ENCODE peak calls at places on chromosome 13, in five cellular contexts. Q, G, S, N and P are unnamed samples.

GRCh38 chr13:41188584-41188983 is 5.8 kb downstream of the KBTBD7 start:
- DNase-seq in N (no peak), S (no peak), Q (no peak), G (no peak), P (no peak)

GRCh38 chr13:27962128-27962841 is 6.8 kb downstream of the CDX2 start:
- DNase-seq in S (no peak), Q (no peak), N (no peak), G (no peak), P (no peak)

GRCh38 chr13:52104624-52105023 is 24.2 kb downstream of the NEK5 start:
- DNase-seq in Q (no peak), G (no peak), S (no peak), N (no peak), P (no peak)

GRCh38 chr13:49641810-49642291 is 13.5 kb downstream of the ARL11 start:
- DNase-seq in S (no peak), N (peak), G (no peak), Q (no peak), P (no peak)

GRCh38 chr13:96772426-96772825 is 221.8 kb downstream of the OXGR1 start:
- DNase-seq in S (no peak), G (no peak), Q (no peak), N (no peak), P (no peak)

GRCh38 chr13:73158851-73159250 is 100.0 kb downstream of the KLF5 start:
- DNase-seq in Q (no peak), N (no peak), S (no peak), G (no peak), P (no peak)

GRCh38 chr13:95641291-95641811 is 3.2 kb downstream of the DZIP1 start:
- DNase-seq in G (no peak), N (peak), Q (peak), S (no peak), P (peak)

GRCh38 chr13:49319555-49320350 is 72.0 kb downstream of the CDADC1 start:
- DNase-seq in Q (no peak), G (no peak), N (no peak), S (no peak), P (no peak)

GRCh38 chr13:47188802-47189201 is 291.9 kb upstream of the HTR2A start:
- DNase-seq in N (no peak), Q (no peak), G (no peak), S (no peak), P (no peak)

GRCh38 chr13:101452519-101453485 is at the start of gene ITGBL1:
- DNase-seq in S (no peak), N (peak), Q (no peak), G (no peak), P (no peak)

GRCh38 chr13:50514249-50514648 is 329.2 kb downstream of the DLEU7 start:
- DNase-seq in S (no peak), N (no peak), Q (no peak), G (no peak), P (no peak)

GRCh38 chr13:91714726-91715334 is 316.4 kb downstream of the GPC5 start:
- DNase-seq in Q (no peak), N (no peak), S (no peak), G (peak), P (no peak)

GRCh38 chr13:67726979-67727378 is 496.8 kb upstream of the PCDH9 start:
- DNase-seq in N (no peak), G (peak), Q (no peak), S (no peak), P (no peak)

GRCh38 chr13:25922373-25922772 is 129.4 kb downstream of the SHISA2 start:
- DNase-seq in G (no peak), S (no peak), Q (no peak), N (no peak), P (no peak)

GRCh38 chr13:92122454-92122853 is 724.0 kb downstream of the GPC5 start:
- DNase-seq in G (peak), Q (no peak), N (no peak), S (no peak), P (no peak)

GRCh38 chr13:78241278-78241919 is 322.8 kb upstream of the EDNRB start:
- DNase-seq in N (no peak), S (no peak), Q (no peak), G (peak), P (no peak)

GRCh38 chr13:93304868-93305613 is 78.4 kb downstream of the GPC6 start:
- DNase-seq in S (no peak), G (peak), Q (no peak), N (no peak), P (no peak)

GRCh38 chr13:91207261-91207660 is 140.2 kb upstream of the MIR17HG start:
- DNase-seq in N (no peak), S (no peak), Q (no peak), G (no peak), P (no peak)

GRCh38 chr13:29878101-29878500 is 27.7 kb upstream of the UBL3 start:
- DNase-seq in N (no peak), S (no peak), G (no peak), Q (no peak), P (no peak)

GRCh38 chr13:23979361-23980159 is 82.3 kb upstream of the C1QTNF9B start:
- DNase-seq in S (peak), Q (peak), G (peak), N (peak), P (peak)

GRCh38 chr13:26300140-26300539 is 46.2 kb downstream of the CDK8 start:
- DNase-seq in G (no peak), N (no peak), S (no peak), Q (no peak), P (no peak)

GRCh38 chr13:47904239-47904638 is 96.8 kb downstream of the SUCLA2 start:
- DNase-seq in G (no peak), N (no peak), Q (peak), S (no peak), P (peak)

GRCh38 chr13:95354680-95355487 is 53.6 kb upstream of the ABCC4 start:
- DNase-seq in G (no peak), Q (no peak), N (no peak), S (no peak), P (no peak)

GRCh38 chr13:97986841-97987240 is 33.4 kb downstream of the IPO5 start:
- DNase-seq in Q (no peak), S (no peak), G (no peak), N (peak), P (no peak)

GRCh38 chr13:95441326-95441725 is 111.2 kb upstream of the CLDN10 start:
- DNase-seq in S (no peak), G (no peak), Q (no peak), N (no peak), P (no peak)

GRCh38 chr13:104431895-104432294 is 1365.7 kb upstream of the SLC10A2 start:
- DNase-seq in G (no peak), S (no peak), N (no peak), Q (no peak), P (no peak)

GRCh38 chr13:39909634-39910033 is 254.2 kb downstream of the COG6 start:
- DNase-seq in N (no peak), Q (no peak), S (no peak), G (peak), P (no peak)

GRCh38 chr13:75908137-75908536 is 272.0 kb downstream of the LMO7 start:
- DNase-seq in S (no peak), Q (peak), G (no peak), N (peak), P (no peak)

GRCh38 chr13:26583662-26584061 is 26.2 kb downstream of the WASF3 start:
- DNase-seq in S (no peak), Q (no peak), G (no peak), N (no peak), P (no peak)

GRCh38 chr13:98752111-98752941 is at the start of gene SLC15A1:
- DNase-seq in S (no peak), N (no peak), G (peak), Q (no peak), P (no peak)

GRCh38 chr13:100673376-100673830 is 1.2 kb downstream of the TMTC4 start:
- DNase-seq in N (no peak), Q (no peak), G (no peak), S (no peak), P (no peak)

GRCh38 chr13:78714717-78715116 is 55.8 kb upstream of the OBI1 start:
- DNase-seq in G (peak), N (no peak), Q (no peak), S (no peak), P (no peak)

GRCh38 chr13:112901951-112902651 is 66.9 kb upstream of the MCF2L start:
- DNase-seq in N (no peak), Q (no peak), S (no peak), G (no peak), P (no peak)

GRCh38 chr13:80334582-80335260 is 6.2 kb downstream of the SPRY2 start:
- DNase-seq in S (no peak), Q (no peak), G (no peak), N (no peak), P (no peak)

GRCh38 chr13:79353698-79354097 is 52.4 kb downstream of the RBM26 start:
- DNase-seq in S (no peak), N (no peak), Q (no peak), G (no peak), P (no peak)

GRCh38 chr13:73625562-73626339 is 508.5 kb downstream of the KLF12 start:
- DNase-seq in G (no peak), S (no peak), N (no peak), Q (no peak), P (no peak)

GRCh38 chr13:95253033-95253432 is 48.2 kb downstream of the ABCC4 start:
- DNase-seq in Q (no peak), S (no peak), G (no peak), N (no peak), P (no peak)

GRCh38 chr13:61036715-61037114 is 378.9 kb downstream of the PCDH20 start:
- DNase-seq in Q (no peak), G (no peak), S (no peak), N (no peak), P (no peak)

GRCh38 chr13:30192320-30193093 is 114.8 kb downstream of the KATNAL1 start:
- DNase-seq in S (no peak), Q (no peak), G (peak), N (no peak), P (no peak)